ENCODE peak calls at places on chromosome 19, in eight cellular contexts. W, E, J, X, S, U, Z and F are unnamed samples.

GRCh38 chr19:30546332-30546731 is 174.1 kb downstream of the ZNF536 start:
- DNase-seq in W (no peak), E (no peak), J (no peak), X (no peak), S (no peak), U (no peak), Z (no peak), F (no peak)

GRCh38 chr19:46988614-46989230 is 30.9 kb upstream of the NPAS1 start:
- DNase-seq in W (no peak), E (no peak), J (no peak), X (no peak), S (no peak), U (no peak), Z (no peak), F (no peak)

GRCh38 chr19:46719629-46720515 is 3.0 kb upstream of the PRKD2 start:
- DNase-seq in W (no peak), E (no peak), J (no peak), X (no peak), S (no peak), U (no peak), Z (no peak), F (peak)

GRCh38 chr19:55095260-55096060 is 19.8 kb downstream of the EPS8L1 start:
- DNase-seq in W (no peak), E (no peak), J (no peak), X (no peak), S (no peak), U (no peak), Z (no peak), F (no peak)

GRCh38 chr19:36051637-36052036 is 2.4 kb downstream of the THAP8 start:
- DNase-seq in W (no peak), E (no peak), J (no peak), X (no peak), S (no peak), U (no peak), Z (no peak), F (no peak)

GRCh38 chr19:35081201-35081600 is 34.4 kb upstream of the FXYD3 start:
- DNase-seq in W (no peak), E (no peak), J (no peak), X (no peak), S (no peak), U (no peak), Z (no peak), F (no peak)

GRCh38 chr19:10230904-10231623 is at the start of gene S1PR2:
- DNase-seq in W (peak), E (no peak), J (peak), X (peak), S (peak), U (peak), Z (peak), F (peak)

GRCh38 chr19:44512326-44513298 is 12.3 kb upstream of the ZNF180 start:
- DNase-seq in W (no peak), E (peak), J (no peak), X (peak), S (no peak), U (no peak), Z (peak), F (no peak)

GRCh38 chr19:42081584-42082258 is 5.8 kb downstream of the ZNF574 start:
- DNase-seq in W (no peak), E (no peak), J (no peak), X (peak), S (no peak), U (no peak), Z (peak), F (no peak)

GRCh38 chr19:11576186-11576585 is 1.3 kb downstream of the ACP5 start:
- DNase-seq in W (no peak), E (no peak), J (no peak), X (no peak), S (no peak), U (no peak), Z (no peak), F (no peak)

GRCh38 chr19:45824531-45825262 is 9.6 kb upstream of the RSPH6A start:
- DNase-seq in W (no peak), E (no peak), J (no peak), X (no peak), S (no peak), U (no peak), Z (no peak), F (no peak)

GRCh38 chr19:43455321-43456113 is 9.9 kb downstream of the LYPD3 start:
- DNase-seq in W (no peak), E (no peak), J (no peak), X (no peak), S (no peak), U (no peak), Z (no peak), F (no peak)

GRCh38 chr19:5285311-5285710 is 55.3 kb downstream of the PTPRS start:
- DNase-seq in W (no peak), E (no peak), J (no peak), X (peak), S (no peak), U (no peak), Z (no peak), F (no peak)

GRCh38 chr19:11446652-11447301 is 11.3 kb downstream of the PRKCSH start:
- DNase-seq in W (peak), E (no peak), J (no peak), X (peak), S (no peak), U (no peak), Z (peak), F (peak)

DNA sequence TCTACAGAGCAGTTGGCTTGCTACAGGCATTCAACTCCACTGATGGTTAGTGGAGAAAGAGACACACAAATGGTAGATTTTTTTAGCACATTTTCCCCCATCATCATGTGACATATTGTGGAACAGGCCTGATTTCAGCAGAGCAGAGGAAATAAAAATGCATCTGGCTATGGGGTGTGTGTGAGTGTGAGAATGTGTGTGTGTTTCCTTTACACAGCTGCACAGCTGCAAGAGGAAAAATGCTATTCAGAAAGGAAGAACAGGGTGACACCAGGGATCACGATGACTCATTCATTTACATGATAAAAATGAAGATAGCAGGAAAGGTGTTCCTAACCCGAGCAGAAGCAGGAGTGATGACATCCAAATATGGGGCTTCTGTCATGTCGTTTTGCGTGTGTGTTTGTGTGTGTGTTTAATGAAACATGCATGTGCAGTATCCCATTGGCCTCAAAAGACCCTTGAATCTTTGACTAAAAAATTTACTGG is 469.5 kb upstream of the TSHZ3 start:
- DNase-seq in W (no peak), E (no peak), J (no peak), X (no peak), S (no peak), U (no peak), Z (no peak), F (no peak)
- TF ChIP-seq EP300 in W (no peak), E (no peak), J (no peak), X (no peak), S (no peak), U (no peak), Z (no peak), F (no peak)

DNA sequence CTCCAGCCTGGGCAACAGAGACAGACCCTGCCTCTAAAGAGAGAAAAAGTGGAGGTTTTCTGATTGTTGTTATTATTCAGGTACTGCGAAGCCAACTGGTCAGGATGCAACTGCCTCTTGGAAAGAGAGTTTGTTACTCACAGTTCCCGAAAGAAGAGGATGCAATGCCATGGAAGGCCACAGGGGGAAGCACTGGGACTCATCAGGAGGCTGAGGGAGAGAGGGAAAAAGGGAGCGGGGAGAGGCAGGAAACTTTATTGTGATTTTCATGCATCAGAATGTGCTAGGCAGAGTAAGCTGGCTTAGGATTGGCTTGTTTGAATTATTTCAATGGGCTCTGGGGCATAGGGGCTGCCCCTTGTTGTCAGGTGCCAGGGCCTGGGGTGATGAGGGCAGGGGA is 27.6 kb downstream of the MYO9B start:
- DNase-seq in W (peak), E (peak), J (no peak), X (peak), S (no peak), U (no peak), Z (peak), F (no peak)
- TF ChIP-seq CTCF in W (peak), E (peak), J (no peak), X (peak), S (no peak), U (peak), Z (peak), F (no peak)

DNA sequence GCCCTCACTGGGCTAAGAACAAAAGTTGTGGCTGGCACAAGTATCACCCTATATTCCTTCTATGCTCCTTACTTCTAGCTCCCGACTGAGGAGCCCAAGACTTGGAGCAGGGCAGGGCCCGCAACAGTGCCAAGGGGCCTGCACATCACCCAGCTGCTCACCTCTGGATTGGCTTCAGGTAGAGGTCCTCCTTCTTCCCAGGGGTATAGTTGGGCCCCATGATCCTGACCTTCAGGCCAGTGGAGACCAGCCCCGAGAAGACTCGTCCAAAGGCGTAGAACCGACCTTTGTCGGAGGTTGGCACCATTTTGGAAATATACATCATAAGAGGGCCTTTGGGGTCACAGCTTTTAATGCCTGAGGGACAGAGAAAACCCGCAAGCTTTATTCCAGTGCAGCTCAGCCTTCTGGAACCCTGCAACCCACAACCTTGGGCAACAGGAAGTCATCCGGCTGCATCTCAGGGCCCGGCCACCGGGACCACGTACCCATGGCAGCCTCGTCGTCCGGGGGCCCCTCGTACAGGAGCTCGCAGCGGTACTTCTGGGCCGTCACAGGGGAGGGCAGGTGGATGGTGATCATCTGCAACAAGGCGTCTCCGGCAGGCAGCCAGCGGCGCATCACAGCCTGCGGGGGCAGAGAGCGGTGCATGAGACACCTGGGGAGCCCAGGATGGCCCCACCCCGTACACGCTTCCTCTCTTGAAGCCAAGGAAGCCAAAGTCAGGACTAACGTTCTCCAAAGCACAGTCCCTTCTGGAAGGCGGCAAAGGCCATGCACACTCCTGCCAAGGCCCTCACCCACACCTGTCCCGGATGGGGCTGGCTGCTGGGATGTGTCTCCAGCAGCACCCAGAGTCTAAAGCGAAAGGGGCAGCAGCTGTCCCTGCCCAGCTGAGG is 4.7 kb downstream of the EEF2 start:
- DNase-seq in W (no peak), E (no peak), J (no peak), X (peak), S (peak), U (peak), Z (no peak), F (peak)
- TF ChIP-seq EP300 in W (no peak), E (no peak), J (no peak), X (no peak), S (no peak), U (no peak), Z (no peak), F (no peak)

DNA sequence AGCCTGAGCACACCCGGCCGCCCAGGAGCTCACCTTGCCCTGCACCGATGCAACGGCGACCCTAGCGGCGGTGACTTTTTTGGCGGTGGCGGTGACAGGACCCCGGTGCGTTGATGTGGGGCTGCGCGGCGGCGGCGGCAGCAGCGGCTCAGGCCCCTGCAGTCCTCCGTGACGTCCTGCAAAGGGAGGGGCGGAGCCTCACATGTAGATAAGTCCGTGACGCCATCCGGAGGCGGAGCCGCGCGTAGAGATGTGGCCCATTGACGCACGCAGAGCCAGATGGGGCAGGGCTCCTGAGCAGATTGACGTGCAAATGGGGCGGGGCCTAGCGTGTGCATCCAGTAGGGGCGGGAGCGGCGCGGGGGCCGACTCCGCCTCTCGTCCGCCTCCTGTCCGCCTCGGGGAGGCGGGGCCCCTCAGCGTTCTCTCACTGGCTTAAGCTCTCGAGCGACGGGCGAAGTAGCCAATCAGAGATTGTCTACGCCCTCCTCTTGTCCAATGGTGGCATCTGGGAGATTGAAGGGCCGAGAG is at the start of gene RAB3A:
- DNase-seq in W (peak), E (peak), J (peak), X (peak), S (peak), U (peak), Z (peak), F (peak)
- TF ChIP-seq CTCF in W (no peak), E (no peak), J (no peak), X (no peak), S (peak), U (no peak), Z (no peak), F (no peak)

DNA sequence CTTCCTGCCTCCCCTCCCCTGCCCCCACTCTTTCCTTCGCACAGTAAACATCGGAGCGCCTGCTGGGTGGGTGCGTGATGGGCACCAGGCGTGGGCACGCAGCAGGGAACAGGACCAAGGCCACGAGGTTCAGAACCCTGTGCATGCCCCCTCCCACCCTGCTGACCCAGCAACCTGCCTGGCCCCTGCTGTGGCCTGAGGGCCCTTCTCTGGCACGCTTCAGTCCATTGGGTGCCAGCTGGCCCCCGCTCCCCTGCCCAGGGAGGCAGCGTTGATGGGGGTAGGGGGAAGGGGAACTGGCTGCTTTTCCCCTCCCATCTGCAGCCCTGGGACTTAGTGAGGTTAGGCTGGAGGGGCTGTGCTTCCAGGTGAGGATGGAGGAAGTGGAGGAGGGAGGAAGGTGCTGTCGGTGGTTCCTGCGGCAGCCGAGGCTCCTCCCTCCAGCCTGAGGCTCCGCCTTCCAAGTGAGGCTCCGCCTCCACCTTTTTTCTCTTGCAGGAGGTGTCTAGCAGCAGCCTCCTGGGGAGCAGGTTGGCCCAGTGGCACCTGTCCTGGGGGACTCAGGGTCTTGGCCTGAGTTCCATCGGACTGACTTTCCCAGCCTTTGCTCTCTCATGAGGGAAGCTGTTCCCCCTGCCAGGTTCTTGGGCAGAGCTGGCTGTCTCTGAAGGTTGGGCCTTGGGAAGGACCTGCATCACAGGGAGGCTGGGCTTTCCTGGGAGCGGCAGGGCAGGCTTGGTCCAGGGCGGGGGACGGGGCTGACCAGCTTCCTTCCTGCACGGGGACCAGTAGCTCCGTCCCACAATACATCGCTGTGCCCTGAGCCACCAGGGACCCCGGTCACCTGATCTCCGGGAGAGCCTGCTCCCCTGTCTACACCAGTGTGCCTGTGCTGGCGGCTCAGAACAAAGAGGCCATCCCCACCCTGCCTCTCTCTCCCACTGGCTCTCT is 7.3 kb downstream of the PIAS4 start:
- DNase-seq in W (peak), E (no peak), J (no peak), X (peak), S (no peak), U (peak), Z (no peak), F (peak)
- TF ChIP-seq EP300 in W (no peak), E (no peak), J (no peak), X (no peak), S (no peak), U (no peak), Z (no peak), F (no peak)

GRCh38 chr19:37333457-37333856 is 37.4 kb upstream of the ZNF527 start:
- DNase-seq in W (no peak), E (no peak), J (no peak), X (no peak), S (no peak), U (no peak), Z (no peak), F (no peak)

GRCh38 chr19:37332839-37333238 is 38.1 kb upstream of the ZNF527 start:
- DNase-seq in W (no peak), E (no peak), J (no peak), X (no peak), S (no peak), U (no peak), Z (no peak), F (no peak)

GRCh38 chr19:37334179-37335071 is 36.5 kb upstream of the ZNF527 start:
- DNase-seq in W (peak), E (peak), J (peak), X (peak), S (peak), U (peak), Z (no peak), F (peak)

GRCh38 chr19:37329686-37330085 is 41.2 kb upstream of the ZNF527 start:
- DNase-seq in W (no peak), E (no peak), J (no peak), X (peak), S (no peak), U (no peak), Z (no peak), F (no peak)
- TF ChIP-seq CTCF in W (no peak), E (peak), J (no peak), X (peak), S (no peak), U (no peak), Z (no peak), F (no peak)

GRCh38 chr19:52191374-52191773 is 1.5 kb downstream of the PPP2R1A start:
- DNase-seq in W (no peak), E (no peak), J (no peak), X (no peak), S (no peak), U (no peak), Z (no peak), F (no peak)

GRCh38 chr19:52190679-52191293 is 934 bp downstream of the PPP2R1A start:
- DNase-seq in W (peak), E (no peak), J (no peak), X (peak), S (no peak), U (peak), Z (no peak), F (peak)

GRCh38 chr19:52188822-52189744 is 769 bp upstream of the PPP2R1A start:
- DNase-seq in W (no peak), E (peak), J (no peak), X (peak), S (no peak), U (peak), Z (no peak), F (peak)

GRCh38 chr19:52189745-52190678 is at the start of gene PPP2R1A:
- DNase-seq in W (peak), E (peak), J (peak), X (peak), S (peak), U (peak), Z (peak), F (peak)

DNA sequence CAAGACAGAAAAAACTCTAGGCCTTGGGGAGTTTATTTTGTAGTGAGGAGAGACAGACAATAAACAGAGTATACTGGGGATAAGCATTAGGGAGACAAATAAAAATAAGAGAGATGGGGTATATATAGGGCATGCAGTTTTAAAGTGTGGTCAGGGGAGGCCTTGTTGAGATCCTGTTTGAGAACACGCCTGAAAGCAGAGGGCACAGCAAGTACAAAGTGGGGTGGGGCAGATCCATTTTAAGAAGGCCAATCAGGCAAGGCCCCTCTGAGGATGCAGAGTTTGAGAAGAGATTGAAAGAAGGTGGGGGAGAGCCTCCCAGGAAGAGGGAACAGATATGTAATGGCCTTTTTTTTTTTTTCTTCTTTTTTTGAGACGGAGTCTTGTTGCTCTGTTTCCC is 2.1 kb downstream of the PPP2R1A start:
- DNase-seq in W (no peak), E (no peak), J (no peak), X (no peak), S (no peak), U (no peak), Z (no peak), F (no peak)
- TF ChIP-seq EP300 in W (no peak), E (no peak), J (no peak), X (no peak), S (no peak), U (no peak), Z (no peak), F (no peak)

GRCh38 chr19:16066611-16067104 is 9.6 kb upstream of the TPM4 start:
- DNase-seq in W (peak), E (no peak), J (no peak), X (peak), S (no peak), U (peak), Z (no peak), F (no peak)
- TF ChIP-seq CTCF in W (no peak), E (no peak), J (peak), X (peak), S (no peak), U (no peak), Z (peak), F (no peak)